ENCODE peak calls at places on chromosomes 12 and 14, in six cellular contexts. C is A549, Q is lung, X is WERI-Rb-1, R is testis, V is gastrocnemius medialis. W is an unnamed sample.

GRCh38 chr12:52949413-52950331 is 754 bp downstream of the KRT18 start:
- DNase-seq in C (peak), Q (peak), X (no peak), R (no peak), V (no peak), W (no peak)

GRCh38 chr12:93322784-93323183 is 54.9 kb upstream of the NUDT4 start:
- DNase-seq in C (no peak), Q (no peak), X (no peak), R (no peak), V (no peak), W (peak)

GRCh38 chr14:69592923-69593677 is 18.3 kb upstream of the SUSD6 start:
- DNase-seq in C (no peak), Q (no peak), X (no peak), R (peak), V (no peak), W (peak)

GRCh38 chr14:60838601-60839000 is 104.0 kb downstream of the MNAT1 start:
- DNase-seq in C (no peak), Q (no peak), X (no peak), R (no peak), V (no peak), W (no peak)

GRCh38 chr14:57390806-57391562 is 598 bp downstream of the NAA30 start:
- DNase-seq in C (peak), Q (no peak), X (peak), R (peak), V (no peak), W (no peak)

GRCh38 chr14:104087505-104087904 is 2.0 kb downstream of the ASPG start:
- DNase-seq in C (no peak), Q (no peak), X (no peak), R (no peak), V (no peak), W (no peak)

GRCh38 chr12:97046901-97047300 is 139.8 kb downstream of the NEDD1 start:
- DNase-seq in C (no peak), Q (no peak), X (no peak), R (no peak), V (no peak), W (no peak)

GRCh38 chr12:41802803-41803202 is 341.9 kb downstream of the GXYLT1 start:
- DNase-seq in C (no peak), Q (no peak), X (no peak), R (no peak), V (no peak), W (no peak)

GRCh38 chr12:4450551-4451112 is 5.0 kb upstream of the FGF6 start:
- DNase-seq in C (no peak), Q (no peak), X (no peak), R (no peak), V (peak), W (no peak)

GRCh38 chr14:31326111-31326510 is 94.2 kb downstream of the HEATR5A start:
- DNase-seq in C (no peak), Q (no peak), X (no peak), R (no peak), V (no peak), W (no peak)

GRCh38 chr14:31323419-31323818 is 96.9 kb downstream of the HEATR5A start:
- DNase-seq in C (no peak), Q (no peak), X (no peak), R (no peak), V (no peak), W (no peak)

GRCh38 chr14:31320216-31320615 is 100.1 kb downstream of the HEATR5A start:
- DNase-seq in C (no peak), Q (no peak), X (no peak), R (no peak), V (peak), W (no peak)

GRCh38 chr14:31319701-31320100 is 100.6 kb downstream of the HEATR5A start:
- DNase-seq in C (no peak), Q (no peak), X (no peak), R (no peak), V (no peak), W (no peak)

DNA sequence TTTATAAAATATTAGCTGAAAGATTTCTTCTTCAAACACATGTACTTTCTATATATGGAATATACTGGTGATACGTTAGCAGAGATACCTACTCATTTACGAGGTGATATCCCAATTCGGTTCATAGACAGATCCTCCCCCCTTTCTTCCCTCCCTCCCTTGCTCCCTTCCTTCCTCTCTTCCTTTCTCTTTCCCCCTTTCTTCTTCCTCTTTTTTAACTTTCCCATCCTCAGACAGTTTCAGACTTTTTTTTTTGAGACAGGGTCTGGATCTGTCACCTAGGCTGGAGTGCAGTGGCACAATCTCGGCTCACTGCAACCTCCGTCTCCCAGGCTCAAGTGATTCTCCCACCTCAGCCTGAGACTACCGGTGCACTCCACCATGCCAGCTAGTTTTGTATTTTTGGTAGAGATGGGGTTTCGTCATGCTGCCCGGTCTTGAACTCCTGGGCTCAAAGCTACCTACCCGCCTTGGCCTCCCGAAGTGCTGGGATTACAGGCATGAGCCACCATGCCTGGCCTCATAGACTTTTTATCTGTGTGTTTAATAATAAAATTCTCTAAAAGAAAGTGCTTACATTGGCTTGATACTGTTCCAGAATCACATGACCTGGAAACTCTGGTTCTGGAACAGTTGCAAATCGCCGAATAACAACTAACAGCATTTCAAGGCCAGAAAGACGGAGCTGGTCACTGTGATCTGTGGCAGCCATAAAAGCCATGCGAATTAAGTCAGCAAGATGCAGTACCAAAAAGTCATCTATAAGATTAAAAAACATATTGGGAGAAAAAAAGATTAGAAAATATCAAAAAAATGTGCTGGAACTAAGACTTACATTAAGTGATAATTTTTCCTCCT is 99.2 kb downstream of the HEATR5A start:
- DNase-seq in C (no peak), Q (no peak), X (no peak), R (peak), V (no peak), W (no peak)
- H3K4me3 ChIP-seq in C (no peak), Q (no peak), X (no peak), R (no peak), V (no peak), W (no peak)

DNA sequence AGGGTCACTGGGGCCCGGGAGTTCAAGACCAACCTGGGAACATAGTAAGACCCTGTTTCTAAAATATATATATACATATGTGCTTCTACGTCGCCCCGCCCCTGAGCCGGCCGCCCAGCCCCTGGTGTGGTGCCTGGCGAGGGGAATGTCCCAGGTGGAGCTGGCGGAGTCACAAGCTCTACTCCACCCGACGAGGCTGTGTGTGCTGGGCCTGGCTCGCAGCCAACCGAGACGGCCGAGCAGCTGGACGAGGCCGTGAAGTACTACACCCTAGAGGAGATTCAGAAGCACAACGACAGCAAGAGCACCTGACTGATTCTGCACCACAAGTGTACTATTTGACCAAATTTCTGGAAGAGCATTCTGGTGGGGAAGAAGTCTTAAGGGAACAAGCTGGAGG is 22.1 kb upstream of the ITPK1 start:
- DNase-seq in C (no peak), Q (peak), X (peak), R (peak), V (no peak), W (no peak)
- TF ChIP-seq CTCF in C (no peak), Q (no peak), X (peak), R (peak), V (no peak), W (no peak)

DNA sequence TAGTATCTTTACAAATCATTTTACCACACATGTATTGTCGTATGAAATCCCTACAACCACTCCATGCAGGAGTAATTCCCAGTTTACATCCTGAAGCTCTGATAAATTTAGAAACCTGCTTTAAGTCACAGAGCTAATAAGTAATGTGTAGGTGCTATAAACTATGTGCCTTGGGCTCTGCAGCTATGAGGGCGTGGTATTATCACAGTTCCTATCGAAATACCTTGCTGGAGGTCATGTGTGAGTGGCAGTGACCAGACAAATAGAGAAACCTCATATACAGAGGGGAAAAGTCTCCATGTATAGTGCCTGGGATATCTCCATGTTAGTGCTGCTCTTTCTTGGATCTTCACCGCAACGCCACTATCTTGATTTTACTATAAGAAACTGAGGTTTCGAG is 898 bp upstream of the TBC1D15 start:
- DNase-seq in C (no peak), Q (no peak), X (no peak), R (no peak), V (no peak), W (no peak)
- H3K4me3 ChIP-seq in C (no peak), Q (no peak), X (no peak), R (peak), V (no peak), W (no peak)

GRCh38 chr12:75525263-75525662 is 13.9 kb upstream of the KRR1 start:
- DNase-seq in C (no peak), Q (no peak), X (no peak), R (no peak), V (no peak), W (no peak)
- TF ChIP-seq CTCF in C (peak), Q (no peak), X (no peak), R (peak), V (no peak), W (peak)

GRCh38 chr12:1576410-1577240 is 17.8 kb downstream of the FBXL14 start:
- DNase-seq in C (no peak), Q (no peak), X (peak), R (peak), V (no peak), W (peak)
- H3K4me3 ChIP-seq in C (no peak), Q (no peak), X (no peak), R (no peak), V (no peak), W (no peak)

DNA sequence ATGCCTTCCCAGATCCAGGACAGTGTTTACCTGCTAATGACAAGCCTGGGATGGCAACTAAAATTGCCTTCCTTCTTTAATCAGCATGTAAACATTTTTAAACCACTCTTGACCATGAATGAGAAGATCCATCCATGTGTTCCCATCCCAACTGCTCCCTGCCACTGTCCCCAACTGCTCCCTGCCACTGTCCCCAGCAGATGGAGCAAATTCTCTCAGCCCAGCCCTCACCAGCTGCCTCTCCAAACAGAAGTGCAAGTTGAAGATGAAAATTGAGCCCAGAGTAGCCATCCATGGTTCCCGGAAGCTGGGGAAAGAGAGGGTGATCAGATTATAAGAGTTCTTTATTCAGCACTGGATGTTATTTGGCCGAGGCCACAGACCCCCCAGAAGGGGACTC is 133.1 kb downstream of the SLC15A4 start:
- DNase-seq in C (no peak), Q (no peak), X (peak), R (no peak), V (no peak), W (no peak)
- TF ChIP-seq CTCF in C (no peak), Q (no peak), X (peak), R (no peak), V (no peak), W (no peak)

GRCh38 chr14:75070383-75070782 is 942 bp downstream of the ZC2HC1C start:
- DNase-seq in C (no peak), Q (no peak), X (no peak), R (no peak), V (no peak), W (no peak)

GRCh38 chr14:75069021-75069810 is at the start of gene ZC2HC1C:
- DNase-seq in C (peak), Q (peak), X (peak), R (peak), V (peak), W (no peak)

GRCh38 chr14:75069811-75070145 is 337 bp downstream of the ZC2HC1C start:
- DNase-seq in C (no peak), Q (no peak), X (no peak), R (no peak), V (peak), W (no peak)

GRCh38 chr14:75067212-75067611 is 2.2 kb upstream of the ZC2HC1C start:
- DNase-seq in C (no peak), Q (no peak), X (no peak), R (no peak), V (no peak), W (no peak)

GRCh38 chr14:75068294-75069020 is 984 bp upstream of the ZC2HC1C start:
- DNase-seq in C (no peak), Q (no peak), X (no peak), R (no peak), V (no peak), W (no peak)
- H3K4me3 ChIP-seq in C (peak), Q (no peak), X (peak), R (peak), V (peak), W (peak)